ENCODE peak calls at places on chromosomes 4 and X, in five cellular contexts. P is CD4-positive, alpha-beta T cell; Q is activated B cell treated with CpG ODN at 0.5 μM for 24 hours; H is RWPE1; D is KBM-7. F is an unnamed sample.

GRCh38 chrX:20454117-20454516 is 187.4 kb upstream of the RPS6KA3 start:
- DNase-seq in D (no peak), P (no peak), Q (no peak), H (no peak), F (peak; percentile 30)

GRCh38 chr4:1331591-1332353 is 15.2 kb upstream of the UVSSA start:
- DNase-seq in D (no peak), Q (no peak), H (no peak), P (no peak), F (no peak)

GRCh38 chrX:13248867-13249521 is 70.9 kb downstream of the ATXN3L start:
- DNase-seq in D (no peak), P (no peak), Q (no peak), H (no peak), F (no peak)

GRCh38 chr4:113384600-113384999 is 335.1 kb downstream of the ANK2 start:
- DNase-seq in H (peak; percentile 85), Q (no peak), D (no peak), P (no peak), F (peak; percentile 66)

GRCh38 chr4:87633239-87633638 is 16.8 kb upstream of the DMP1 start:
- DNase-seq in D (peak; percentile 31), P (no peak), Q (no peak), H (no peak), F (peak; percentile 73)

GRCh38 chrX:132958086-132958703 is at the start of gene HS6ST2:
- DNase-seq in H (peak; percentile 22), D (no peak), P (no peak), Q (no peak), F (no peak)

GRCh38 chr4:1208266-1208961 is 36.0 kb upstream of the SPON2 start:
- DNase-seq in Q (no peak), P (no peak), D (no peak), H (no peak), F (peak; percentile 58)

GRCh38 chr4:139986621-139987510 is 167.1 kb downstream of the MAML3 start:
- DNase-seq in H (no peak), Q (no peak), D (no peak), P (no peak), F (peak; percentile 47)

GRCh38 chrX:18899796-18900380 is 84.0 kb downstream of the PHKA2 start:
- DNase-seq in D (peak; percentile 20), P (no peak), H (no peak), Q (no peak), F (peak; percentile 10)

GRCh38 chrX:482702-483203 is 96.0 kb upstream of the PPP2R3B start:
- DNase-seq in D (no peak), Q (no peak), P (no peak), H (no peak), F (no peak)

GRCh38 chr4:44978035-44978434 is 251.7 kb upstream of the GNPDA2 start:
- DNase-seq in Q (no peak), D (no peak), P (no peak), H (no peak), F (no peak)

GRCh38 chrX:30642642-30643041 is 10.6 kb upstream of the GK start:
- DNase-seq in P (no peak), H (no peak), Q (no peak), D (no peak), F (no peak)

GRCh38 chr4:169985881-169986280 is 40.3 kb downstream of the MFAP3L start:
- DNase-seq in Q (no peak), H (no peak), D (no peak), P (no peak), F (no peak)

F was measured in cardiac fibroblast.